ENCODE peak calls at places on chromosomes 3 and 15, in ten cellular contexts. One of them, this sample, is unnamed.

GRCh38 chr3:18354706-18355105 is 70.4 kb downstream of the SATB1 start:
- DNase-seq in A673: no peak
- DNase-seq in T-helper 17 cell: no peak
- DNase-seq in Right ventricle myocardium superior: no peak
- DNase-seq in Panc1: no peak
- DNase-seq in brain microvascular endothelial cell: no peak
- DNase-seq in HL-60: no peak
- DNase-seq in germinal center: no peak
- DNase-seq in BJ: peak
- DNase-seq in HEK293T: no peak
- DNase-seq in this sample: no peak

GRCh38 chr3:4830586-4830914 is 148.7 kb upstream of the BHLHE40 start:
- DNase-seq in A673: no peak
- DNase-seq in T-helper 17 cell: no peak
- DNase-seq in Right ventricle myocardium superior: no peak
- DNase-seq in Panc1: no peak
- DNase-seq in brain microvascular endothelial cell: no peak
- DNase-seq in HL-60: no peak
- DNase-seq in germinal center: no peak
- DNase-seq in BJ: no peak
- DNase-seq in HEK293T: no peak
- DNase-seq in this sample: no peak

GRCh38 chr3:36679384-36680200 is 84.8 kb downstream of the DCLK3 start:
- DNase-seq in A673: peak
- DNase-seq in T-helper 17 cell: no peak
- DNase-seq in Right ventricle myocardium superior: no peak
- DNase-seq in Panc1: no peak
- DNase-seq in brain microvascular endothelial cell: peak
- DNase-seq in HL-60: no peak
- DNase-seq in germinal center: no peak
- DNase-seq in BJ: peak
- DNase-seq in HEK293T: no peak
- DNase-seq in this sample: no peak

GRCh38 chr3:192514081-192514753 is 213.1 kb downstream of the FGF12 start:
- DNase-seq in A673: peak
- DNase-seq in T-helper 17 cell: no peak
- DNase-seq in Right ventricle myocardium superior: no peak
- DNase-seq in Panc1: no peak
- DNase-seq in brain microvascular endothelial cell: no peak
- DNase-seq in HL-60: no peak
- DNase-seq in germinal center: peak
- DNase-seq in BJ: no peak
- DNase-seq in HEK293T: peak
- DNase-seq in this sample: no peak

GRCh38 chr3:141212555-141212954 is 19.1 kb upstream of the PXYLP1 start:
- DNase-seq in A673: no peak
- DNase-seq in T-helper 17 cell: no peak
- DNase-seq in Right ventricle myocardium superior: no peak
- DNase-seq in Panc1: no peak
- DNase-seq in brain microvascular endothelial cell: no peak
- DNase-seq in HL-60: no peak
- DNase-seq in germinal center: no peak
- DNase-seq in BJ: no peak
- DNase-seq in HEK293T: no peak
- DNase-seq in this sample: no peak

GRCh38 chr3:122392868-122393844 is 9.2 kb downstream of the FAM162A start:
- DNase-seq in A673: peak
- DNase-seq in T-helper 17 cell: no peak
- DNase-seq in Right ventricle myocardium superior: no peak
- DNase-seq in Panc1: no peak
- DNase-seq in brain microvascular endothelial cell: no peak
- DNase-seq in HL-60: peak
- DNase-seq in germinal center: peak
- DNase-seq in BJ: no peak
- DNase-seq in HEK293T: peak
- DNase-seq in this sample: no peak

GRCh38 chr3:134079761-134080160 is 50.0 kb upstream of the SLCO2A1 start:
- DNase-seq in A673: no peak
- DNase-seq in T-helper 17 cell: no peak
- DNase-seq in Right ventricle myocardium superior: no peak
- DNase-seq in Panc1: no peak
- DNase-seq in brain microvascular endothelial cell: no peak
- DNase-seq in HL-60: no peak
- DNase-seq in germinal center: no peak
- DNase-seq in BJ: no peak
- DNase-seq in HEK293T: no peak
- DNase-seq in this sample: no peak

GRCh38 chr3:60403866-60404265 is 847.4 kb downstream of the FHIT start:
- DNase-seq in A673: no peak
- DNase-seq in T-helper 17 cell: no peak
- DNase-seq in Right ventricle myocardium superior: no peak
- DNase-seq in Panc1: no peak
- DNase-seq in brain microvascular endothelial cell: no peak
- DNase-seq in HL-60: no peak
- DNase-seq in germinal center: no peak
- DNase-seq in BJ: no peak
- DNase-seq in HEK293T: no peak
- DNase-seq in this sample: no peak

GRCh38 chr3:101150504-101150903 is 157.3 kb upstream of the ABI3BP start:
- DNase-seq in A673: no peak
- DNase-seq in T-helper 17 cell: no peak
- DNase-seq in Right ventricle myocardium superior: no peak
- DNase-seq in Panc1: no peak
- DNase-seq in brain microvascular endothelial cell: no peak
- DNase-seq in HL-60: no peak
- DNase-seq in germinal center: no peak
- DNase-seq in BJ: no peak
- DNase-seq in HEK293T: no peak
- DNase-seq in this sample: no peak

GRCh38 chr3:168545591-168545990 is 449.9 kb upstream of the GOLIM4 start:
- DNase-seq in A673: no peak
- DNase-seq in T-helper 17 cell: no peak
- DNase-seq in Right ventricle myocardium superior: peak
- DNase-seq in Panc1: no peak
- DNase-seq in brain microvascular endothelial cell: peak
- DNase-seq in HL-60: no peak
- DNase-seq in germinal center: no peak
- DNase-seq in BJ: no peak
- DNase-seq in HEK293T: no peak
- DNase-seq in this sample: peak

GRCh38 chr3:100437879-100438622 is 36.7 kb downstream of the LNP1 start:
- DNase-seq in A673: no peak
- DNase-seq in T-helper 17 cell: no peak
- DNase-seq in Right ventricle myocardium superior: no peak
- DNase-seq in Panc1: no peak
- DNase-seq in brain microvascular endothelial cell: no peak
- DNase-seq in HL-60: no peak
- DNase-seq in germinal center: no peak
- DNase-seq in BJ: no peak
- DNase-seq in HEK293T: no peak
- DNase-seq in this sample: no peak

GRCh38 chr3:114270019-114270418 is 23.8 kb upstream of the TIGIT start:
- DNase-seq in A673: no peak
- DNase-seq in T-helper 17 cell: no peak
- DNase-seq in Right ventricle myocardium superior: no peak
- DNase-seq in Panc1: no peak
- DNase-seq in brain microvascular endothelial cell: no peak
- DNase-seq in HL-60: no peak
- DNase-seq in germinal center: no peak
- DNase-seq in BJ: no peak
- DNase-seq in HEK293T: no peak
- DNase-seq in this sample: no peak

GRCh38 chr15:80199366-80199765 is 46.6 kb downstream of the FAH start:
- DNase-seq in A673: no peak
- DNase-seq in T-helper 17 cell: no peak
- DNase-seq in Right ventricle myocardium superior: no peak
- DNase-seq in Panc1: no peak
- DNase-seq in brain microvascular endothelial cell: no peak
- DNase-seq in HL-60: no peak
- DNase-seq in germinal center: no peak
- DNase-seq in BJ: no peak
- DNase-seq in HEK293T: no peak
- DNase-seq in this sample: no peak